ENCODE peak calls at places on chromosomes 6 and 20, in nine cellular contexts. W is ACHN; J is H9; G is AG20443; M is tibial nerve; T is pulmonary artery endothelial cell; B is adipocyte; H is stimulated activated CD8-positive, alpha-beta memory T cell treated with anti-CD3 and anti-CD28 coated beads, Interleukin-12 subunit alpha, Interleukin-12 subunit beta, amount 100 ng/mL, for 4 hours; Z is dorsolateral prefrontal cortex. I is an unnamed sample.
A peak's percentile ranks its signal among the peaks of the same experiment; 100 is the strongest.

GRCh38 chr6:137056121-137056880 is 11.5 kb upstream of the IL20RA start:
- DNase-seq in W (no peak), J (no peak), G (no peak), M (no peak), T (no peak), B (no peak), H (no peak), Z (no peak), I (no peak)

GRCh38 chr6:17032595-17033591 is 69.0 kb upstream of the STMND1 start:
- DNase-seq in W (peak; percentile 85), J (no peak), G (peak; percentile 85), M (peak; percentile 90), T (peak; percentile 81), B (peak; percentile 97), H (no peak), Z (peak; percentile 70), I (no peak)

GRCh38 chr6:88263591-88263990 is 97.4 kb upstream of the CNR1 start:
- DNase-seq in W (no peak), J (peak; percentile 53), G (no peak), M (no peak), T (no peak), B (no peak), H (no peak), Z (no peak), I (peak; percentile 26)

GRCh38 chr6:23031986-23032385 is 462.6 kb downstream of the HDGFL1 start:
- DNase-seq in W (no peak), J (no peak), G (no peak), M (no peak), T (no peak), B (peak; percentile 42), H (no peak), Z (no peak), I (no peak)

GRCh38 chr20:19291024-19291817 is 78.8 kb downstream of the SLC24A3 start:
- DNase-seq in W (no peak), J (no peak), G (no peak), M (no peak), T (no peak), B (no peak), H (no peak), Z (no peak), I (no peak)

GRCh38 chr6:84448331-84448730 is 220.9 kb upstream of the CEP162 start:
- DNase-seq in W (no peak), J (no peak), G (no peak), M (no peak), T (no peak), B (no peak), H (no peak), Z (no peak), I (no peak)

GRCh38 chr20:56409521-56409920 is 2.5 kb upstream of the CASS4 start:
- DNase-seq in W (no peak), J (no peak), G (no peak), M (no peak), T (no peak), B (peak; percentile 20), H (no peak), Z (no peak), I (no peak)

GRCh38 chr6:43858161-43859153 is 88.4 kb downstream of the VEGFA start:
- DNase-seq in W (no peak), J (no peak), G (no peak), M (no peak), T (no peak), B (no peak), H (no peak), Z (no peak), I (no peak)

GRCh38 chr6:116047173-116047933 is 13.3 kb downstream of the FRK start:
- DNase-seq in W (no peak), J (no peak), G (peak; percentile 36), M (no peak), T (no peak), B (no peak), H (no peak), Z (no peak), I (no peak)

GRCh38 chr20:47733892-47734291 is 51.4 kb downstream of the SULF2 start:
- DNase-seq in W (no peak), J (no peak), G (no peak), M (no peak), T (no peak), B (no peak), H (no peak), Z (no peak), I (no peak)

GRCh38 chr6:56480246-56480645 is 162.4 kb downstream of the DST start:
- DNase-seq in W (no peak), J (no peak), G (no peak), M (no peak), T (no peak), B (no peak), H (no peak), Z (no peak), I (no peak)

GRCh38 chr6:88474720-88475119 is 308.6 kb upstream of the CNR1 start:
- DNase-seq in W (no peak), J (no peak), G (no peak), M (no peak), T (no peak), B (no peak), H (no peak), Z (no peak), I (no peak)

GRCh38 chr6:16704706-16705402 is 56.4 kb downstream of the ATXN1 start:
- DNase-seq in W (no peak), J (no peak), G (peak; percentile 20), M (no peak), T (no peak), B (no peak), H (no peak), Z (no peak), I (no peak)

GRCh38 chr6:90537723-90538407 is 49.0 kb downstream of the MAP3K7 start:
- DNase-seq in W (no peak), J (no peak), G (peak; percentile 24), M (no peak), T (no peak), B (peak; percentile 23), H (no peak), Z (no peak), I (no peak)

GRCh38 chr6:142881290-142881689 is 63.7 kb downstream of the HIVEP2 start:
- DNase-seq in W (no peak), J (no peak), G (no peak), M (no peak), T (no peak), B (no peak), H (no peak), Z (no peak), I (no peak)

GRCh38 chr20:62378215-62378614 is 8.7 kb upstream of the RPS21 start:
- DNase-seq in W (no peak), J (peak; percentile 70), G (no peak), M (no peak), T (no peak), B (no peak), H (no peak), Z (no peak), I (no peak)

GRCh38 chr6:70274338-70274737 is 28.5 kb downstream of the COL9A1 start:
- DNase-seq in W (no peak), J (no peak), G (no peak), M (no peak), T (no peak), B (no peak), H (no peak), Z (no peak), I (no peak)

GRCh38 chr20:57211406-57211805 is 55.0 kb downstream of the BMP7 start:
- DNase-seq in W (no peak), J (no peak), G (no peak), M (no peak), T (no peak), B (no peak), H (no peak), Z (no peak), I (no peak)

GRCh38 chr20:16145919-16146318 is 427.3 kb downstream of the KIF16B start:
- DNase-seq in W (no peak), J (no peak), G (no peak), M (no peak), T (no peak), B (no peak), H (no peak), Z (no peak), I (no peak)

GRCh38 chr6:125658759-125659431 is 90.5 kb upstream of the HEY2 start:
- DNase-seq in W (peak; percentile 54), J (no peak), G (peak; percentile 21), M (no peak), T (no peak), B (peak; percentile 6), H (no peak), Z (no peak), I (no peak)

GRCh38 chr6:102619585-102619984 is 1226.1 kb downstream of the GRIK2 start:
- DNase-seq in W (peak; percentile 18), J (no peak), G (peak; percentile 11), M (no peak), T (no peak), B (peak; percentile 67), H (no peak), Z (no peak), I (no peak)

GRCh38 chr6:142943746-142944125 is 1.2 kb downstream of the HIVEP2 start:
- DNase-seq in W (peak; percentile 11), J (no peak), G (no peak), M (peak; percentile 20), T (no peak), B (peak; percentile 62), H (peak; percentile 33), Z (no peak), I (no peak)

GRCh38 chr6:32832535-32832934 is 6.0 kb downstream of the TAP2 start:
- DNase-seq in W (no peak), J (no peak), G (no peak), M (no peak), T (no peak), B (no peak), H (no peak), Z (no peak), I (no peak)

GRCh38 chr6:40328376-40328987 is 258.7 kb downstream of the LRFN2 start:
- DNase-seq in W (peak; percentile 15), J (peak; percentile 89), G (no peak), M (no peak), T (no peak), B (no peak), H (no peak), Z (no peak), I (peak; percentile 84)

GRCh38 chr6:52598123-52598823 is 21.4 kb upstream of the TRAM2 start:
- DNase-seq in W (peak; percentile 80), J (peak; percentile 89), G (peak; percentile 90), M (peak; percentile 62), T (no peak), B (peak; percentile 89), H (no peak), Z (no peak), I (peak; percentile 86)

GRCh38 chr6:7542878-7543394 is 1.5 kb downstream of the DSP start:
- DNase-seq in W (peak; percentile 60), J (peak; percentile 83), G (peak; percentile 90), M (no peak), T (no peak), B (peak; percentile 97), H (no peak), Z (no peak), I (peak; percentile 68)

GRCh38 chr6:6438286-6438685 is 117.8 kb upstream of the F13A1 start:
- DNase-seq in W (no peak), J (no peak), G (no peak), M (no peak), T (no peak), B (no peak), H (no peak), Z (no peak), I (no peak)

GRCh38 chr20:36468149-36469000 is 72.9 kb upstream of the MYL9 start:
- DNase-seq in W (no peak), J (no peak), G (no peak), M (no peak), T (no peak), B (no peak), H (no peak), Z (no peak), I (no peak)

GRCh38 chr6:136992113-136992512 is 52.7 kb downstream of the IL20RA start:
- DNase-seq in W (no peak), J (no peak), G (no peak), M (no peak), T (no peak), B (no peak), H (no peak), Z (no peak), I (no peak)

GRCh38 chr6:15399651-15400470 is 154.0 kb downstream of the JARID2 start:
- DNase-seq in W (peak; percentile 44), J (no peak), G (peak; percentile 88), M (peak; percentile 78), T (peak; percentile 24), B (peak; percentile 91), H (no peak), Z (peak; percentile 87), I (no peak)

GRCh38 chr6:135062735-135063134 is 8.1 kb upstream of the HBS1L start:
- DNase-seq in W (no peak), J (no peak), G (no peak), M (no peak), T (no peak), B (no peak), H (no peak), Z (no peak), I (no peak)

I was measured in WTC11.